ENCODE peak calls at places on chromosomes 1 and 21, in ten cellular contexts. S, M, T, H, I, X, B, O, R and Z are unnamed samples.

GRCh38 chr1:9375912-9376311 is 83.2 kb downstream of the SPSB1 start:
- DNase-seq in S (no peak), M (no peak), T (no peak), H (no peak), I (no peak), X (no peak), B (no peak), O (no peak), R (no peak), Z (no peak)

GRCh38 chr1:54699936-54700525 is 15.6 kb upstream of the TTC4 start:
- DNase-seq in S (no peak), M (no peak), T (no peak), H (no peak), I (no peak), X (no peak), B (no peak), O (no peak), R (no peak), Z (no peak)

GRCh38 chr21:45748593-45748992 is 105.1 kb downstream of the PCBP3 start:
- DNase-seq in S (no peak), M (no peak), T (no peak), H (no peak), I (no peak), X (no peak), B (no peak), O (no peak), R (no peak), Z (no peak)

GRCh38 chr1:152924191-152924590 is 15.8 kb downstream of the IVL start:
- DNase-seq in S (no peak), M (no peak), T (no peak), H (no peak), I (no peak), X (no peak), B (no peak), O (no peak), R (no peak), Z (no peak)

GRCh38 chr1:212311836-212312497 is 26.8 kb downstream of the PPP2R5A start:
- DNase-seq in S (no peak), M (no peak), T (no peak), H (no peak), I (no peak), X (no peak), B (no peak), O (peak), R (no peak), Z (no peak)

GRCh38 chr1:58813801-58814200 is 30.0 kb upstream of the JUN start:
- DNase-seq in S (no peak), M (no peak), T (no peak), H (no peak), I (no peak), X (no peak), B (no peak), O (no peak), R (no peak), Z (no peak)

GRCh38 chr1:233379869-233380438 is 52.4 kb downstream of the MAP3K21 start:
- DNase-seq in S (no peak), M (no peak), T (no peak), H (no peak), I (no peak), X (no peak), B (no peak), O (no peak), R (no peak), Z (no peak)

GRCh38 chr21:38985423-38986378 is 180.0 kb downstream of the ETS2 start:
- DNase-seq in S (no peak), M (peak), T (peak), H (peak), I (peak), X (peak), B (peak), O (peak), R (peak), Z (peak)

GRCh38 chr1:219058891-219059820 is 114.5 kb upstream of the LYPLAL1 start:
- DNase-seq in S (no peak), M (no peak), T (no peak), H (no peak), I (no peak), X (no peak), B (no peak), O (no peak), R (no peak), Z (no peak)

GRCh38 chr1:159556931-159557369 is 21.1 kb upstream of the OR10J5 start:
- DNase-seq in S (no peak), M (no peak), T (no peak), H (no peak), I (no peak), X (no peak), B (no peak), O (no peak), R (no peak), Z (peak)

GRCh38 chr1:32247983-32248889 is 1.2 kb downstream of the FAM167B start:
- DNase-seq in S (peak), M (peak), T (peak), H (peak), I (peak), X (peak), B (no peak), O (peak), R (peak), Z (peak)

GRCh38 chr1:35886606-35887431 is 3.8 kb downstream of the AGO1 start:
- DNase-seq in S (no peak), M (no peak), T (no peak), H (peak), I (no peak), X (no peak), B (no peak), O (no peak), R (peak), Z (no peak)

GRCh38 chr1:2258996-2259395 is 30.9 kb downstream of the SKI start:
- DNase-seq in S (peak), M (no peak), T (no peak), H (no peak), I (peak), X (no peak), B (no peak), O (no peak), R (no peak), Z (no peak)

GRCh38 chr1:109770331-109771095 is 6.8 kb upstream of the EPS8L3 start:
- DNase-seq in S (no peak), M (no peak), T (no peak), H (no peak), I (no peak), X (no peak), B (no peak), O (no peak), R (no peak), Z (no peak)

GRCh38 chr1:177620636-177621190 is 349.1 kb downstream of the SEC16B start:
- DNase-seq in S (no peak), M (peak), T (no peak), H (no peak), I (no peak), X (no peak), B (no peak), O (peak), R (peak), Z (no peak)

GRCh38 chr1:209675567-209676154 is 449 bp downstream of the G0S2 start:
- DNase-seq in S (no peak), M (peak), T (peak), H (no peak), I (no peak), X (no peak), B (no peak), O (peak), R (peak), Z (peak)

GRCh38 chr1:54253480-54253879 is 53.5 kb downstream of the MRPL37 start:
- DNase-seq in S (no peak), M (peak), T (no peak), H (no peak), I (no peak), X (peak), B (peak), O (peak), R (no peak), Z (no peak)

GRCh38 chr1:17802164-17802563 is 47.0 kb downstream of the ACTL8 start:
- DNase-seq in S (no peak), M (peak), T (no peak), H (no peak), I (no peak), X (no peak), B (no peak), O (peak), R (no peak), Z (no peak)

GRCh38 chr1:209302777-209303642 is 280.5 kb upstream of the CAMK1G start:
- DNase-seq in S (no peak), M (no peak), T (no peak), H (no peak), I (no peak), X (no peak), B (no peak), O (no peak), R (peak), Z (no peak)

GRCh38 chr1:177469519-177469918 is 298.8 kb downstream of the BRINP2 start:
- DNase-seq in S (no peak), M (no peak), T (no peak), H (no peak), I (no peak), X (no peak), B (no peak), O (no peak), R (no peak), Z (no peak)

GRCh38 chr1:212235848-212236247 is 49.4 kb upstream of the PPP2R5A start:
- DNase-seq in S (no peak), M (no peak), T (no peak), H (no peak), I (no peak), X (no peak), B (no peak), O (no peak), R (no peak), Z (no peak)

GRCh38 chr1:160826546-160826945 is 30.6 kb downstream of the LY9 start:
- DNase-seq in S (no peak), M (no peak), T (no peak), H (no peak), I (no peak), X (peak), B (peak), O (peak), R (no peak), Z (no peak)

GRCh38 chr21:8988696-8989095 is 1532.7 kb upstream of the TPTE start:
- DNase-seq in S (no peak), M (no peak), T (no peak), H (no peak), I (no peak), X (no peak), B (no peak), O (no peak), R (no peak), Z (no peak)

GRCh38 chr1:156347337-156347736 is 9.0 kb downstream of the TSACC start:
- DNase-seq in S (no peak), M (peak), T (no peak), H (no peak), I (no peak), X (no peak), B (no peak), O (peak), R (no peak), Z (no peak)

GRCh38 chr1:48021792-48022191 is 24.6 kb upstream of the TRABD2B start:
- DNase-seq in S (no peak), M (no peak), T (no peak), H (no peak), I (no peak), X (no peak), B (no peak), O (no peak), R (no peak), Z (no peak)

GRCh38 chr1:8025061-8025670 is 943 bp downstream of the ERRFI1 start:
- DNase-seq in S (no peak), M (no peak), T (no peak), H (no peak), I (no peak), X (no peak), B (no peak), O (no peak), R (no peak), Z (no peak)

GRCh38 chr1:11761988-11762406 is at the start of gene C1orf167:
- DNase-seq in S (no peak), M (peak), T (no peak), H (no peak), I (peak), X (no peak), B (no peak), O (no peak), R (no peak), Z (no peak)

GRCh38 chr1:193355179-193355578 is 168.8 kb upstream of the B3GALT2 start:
- DNase-seq in S (no peak), M (no peak), T (no peak), H (peak), I (no peak), X (peak), B (no peak), O (peak), R (no peak), Z (no peak)

GRCh38 chr1:116167625-116168276 is 56.6 kb downstream of the MAB21L3 start:
- DNase-seq in S (no peak), M (peak), T (no peak), H (peak), I (no peak), X (no peak), B (no peak), O (peak), R (no peak), Z (no peak)

GRCh38 chr1:77655431-77655974 is 27.0 kb downstream of the ZZZ3 start:
- DNase-seq in S (no peak), M (no peak), T (no peak), H (no peak), I (no peak), X (no peak), B (no peak), O (no peak), R (no peak), Z (no peak)

GRCh38 chr1:21152423-21153100 is 24.1 kb downstream of the EIF4G3 start:
- DNase-seq in S (no peak), M (no peak), T (no peak), H (no peak), I (no peak), X (no peak), B (no peak), O (peak), R (no peak), Z (no peak)

GRCh38 chr1:226643701-226644540 is 95.2 kb downstream of the ITPKB start:
- DNase-seq in S (no peak), M (no peak), T (no peak), H (peak), I (no peak), X (no peak), B (no peak), O (no peak), R (no peak), Z (no peak)

GRCh38 chr1:183070234-183070922 is 47.2 kb downstream of the LAMC1 start:
- DNase-seq in S (no peak), M (no peak), T (no peak), H (no peak), I (no peak), X (peak), B (no peak), O (no peak), R (no peak), Z (no peak)

GRCh38 chr1:48906729-48907128 is 130.0 kb upstream of the BEND5 start:
- DNase-seq in S (no peak), M (no peak), T (no peak), H (no peak), I (no peak), X (no peak), B (no peak), O (no peak), R (no peak), Z (no peak)